ENCODE peak calls at places on chromosomes 13 and 19, in four cellular contexts. One of them, this sample, is unnamed.

GRCh38 chr19:54209748-54210494 is 9.3 kb downstream of the RPS9 start:
- DNase-seq in GM10248: no peak
- DNase-seq in smooth muscle cell of the brain vasculature: peak; percentile 94
- DNase-seq in cardiac muscle cell: peak; percentile 52
- DNase-seq in this sample: no peak

GRCh38 chr19:31335716-31336115 is 13.5 kb downstream of the TSHZ3 start:
- DNase-seq in cardiac muscle cell: no peak
- DNase-seq in GM10248: no peak
- DNase-seq in smooth muscle cell of the brain vasculature: no peak
- DNase-seq in this sample: no peak

GRCh38 chr19:53867225-53868090 is at the start of gene MYADM:
- DNase-seq in smooth muscle cell of the brain vasculature: peak; percentile 97
- DNase-seq in GM10248: peak; percentile 95
- DNase-seq in cardiac muscle cell: peak; percentile 99
- DNase-seq in this sample: peak; percentile 99

GRCh38 chr13:49690133-49690989 is 925 bp downstream of the EBPL start:
- DNase-seq in smooth muscle cell of the brain vasculature: no peak
- DNase-seq in GM10248: no peak
- DNase-seq in cardiac muscle cell: no peak
- DNase-seq in this sample: no peak

GRCh38 chr19:2699413-2700142 is 2.9 kb downstream of the GNG7 start:
- DNase-seq in GM10248: no peak
- DNase-seq in smooth muscle cell of the brain vasculature: no peak
- DNase-seq in cardiac muscle cell: no peak
- DNase-seq in this sample: no peak

GRCh38 chr13:45231722-45232121 is 30.9 kb upstream of the KCTD4 start:
- DNase-seq in cardiac muscle cell: no peak
- DNase-seq in GM10248: no peak
- DNase-seq in smooth muscle cell of the brain vasculature: no peak
- DNase-seq in this sample: no peak

GRCh38 chr19:43581467-43581866 is 5.9 kb downstream of the PINLYP start:
- DNase-seq in GM10248: no peak
- DNase-seq in smooth muscle cell of the brain vasculature: no peak
- DNase-seq in cardiac muscle cell: no peak
- DNase-seq in this sample: no peak

GRCh38 chr13:45674908-45675307 is 27.2 kb upstream of the CBY2 start:
- DNase-seq in cardiac muscle cell: peak; percentile 46
- DNase-seq in GM10248: no peak
- DNase-seq in smooth muscle cell of the brain vasculature: peak; percentile 74
- DNase-seq in this sample: no peak

GRCh38 chr13:30158774-30159445 is 148.4 kb downstream of the KATNAL1 start:
- DNase-seq in GM10248: no peak
- DNase-seq in cardiac muscle cell: no peak
- DNase-seq in smooth muscle cell of the brain vasculature: peak; percentile 56
- DNase-seq in this sample: no peak

GRCh38 chr13:28494861-28495585 is at the start of gene FLT1:
- DNase-seq in smooth muscle cell of the brain vasculature: no peak
- DNase-seq in GM10248: peak; percentile 51
- DNase-seq in cardiac muscle cell: peak; percentile 71
- DNase-seq in this sample: peak; percentile 7

GRCh38 chr13:36059366-36059765 is 71.8 kb downstream of the DCLK1 start:
- DNase-seq in cardiac muscle cell: no peak
- DNase-seq in smooth muscle cell of the brain vasculature: no peak
- DNase-seq in GM10248: no peak
- DNase-seq in this sample: no peak

GRCh38 chr13:52879950-52880650 is 31.7 kb upstream of the PCDH8 start:
- DNase-seq in smooth muscle cell of the brain vasculature: no peak
- DNase-seq in GM10248: no peak
- DNase-seq in cardiac muscle cell: no peak
- DNase-seq in this sample: no peak

GRCh38 chr19:17933414-17934129 is 757 bp downstream of the CCDC124 start:
- DNase-seq in cardiac muscle cell: no peak
- DNase-seq in GM10248: no peak
- DNase-seq in smooth muscle cell of the brain vasculature: no peak
- DNase-seq in this sample: no peak

GRCh38 chr13:77919351-77920294 is 992 bp upstream of the EDNRB start:
- DNase-seq in cardiac muscle cell: peak; percentile 69
- DNase-seq in GM10248: no peak
- DNase-seq in smooth muscle cell of the brain vasculature: no peak
- DNase-seq in this sample: no peak

GRCh38 chr13:113122571-113123225 is at the start of gene F10:
- DNase-seq in cardiac muscle cell: peak; percentile 52
- DNase-seq in GM10248: no peak
- DNase-seq in smooth muscle cell of the brain vasculature: peak; percentile 29
- DNase-seq in this sample: no peak

GRCh38 chr13:113109151-113110047 is 3.8 kb downstream of the F7 start:
- DNase-seq in cardiac muscle cell: no peak
- DNase-seq in smooth muscle cell of the brain vasculature: no peak
- DNase-seq in GM10248: no peak
- DNase-seq in this sample: no peak

GRCh38 chr19:14165986-14166385 is 29.6 kb upstream of the ASF1B start:
- DNase-seq in smooth muscle cell of the brain vasculature: no peak
- DNase-seq in GM10248: no peak
- DNase-seq in cardiac muscle cell: no peak
- DNase-seq in this sample: no peak

GRCh38 chr13:28542804-28543203 is 47.9 kb upstream of the FLT1 start:
- DNase-seq in smooth muscle cell of the brain vasculature: no peak
- DNase-seq in cardiac muscle cell: no peak
- DNase-seq in GM10248: no peak
- DNase-seq in this sample: no peak

GRCh38 chr13:26881154-26881553 is 120.6 kb upstream of the GPR12 start:
- DNase-seq in smooth muscle cell of the brain vasculature: no peak
- DNase-seq in cardiac muscle cell: no peak
- DNase-seq in GM10248: no peak
- DNase-seq in this sample: no peak

GRCh38 chr13:95288899-95289500 is 12.3 kb downstream of the ABCC4 start:
- DNase-seq in cardiac muscle cell: no peak
- DNase-seq in GM10248: no peak
- DNase-seq in smooth muscle cell of the brain vasculature: no peak
- DNase-seq in this sample: no peak

GRCh38 chr19:17555929-17556813 is 722 bp downstream of the COLGALT1 start:
- DNase-seq in cardiac muscle cell: peak; percentile 44
- DNase-seq in GM10248: peak; percentile 46
- DNase-seq in smooth muscle cell of the brain vasculature: no peak
- DNase-seq in this sample: peak; percentile 60

GRCh38 chr19:51339313-51339686 is 2.6 kb downstream of the VSIG10L start:
- DNase-seq in smooth muscle cell of the brain vasculature: no peak
- DNase-seq in GM10248: no peak
- DNase-seq in cardiac muscle cell: no peak
- DNase-seq in this sample: no peak

GRCh38 chr13:48559638-48560320 is 26.9 kb upstream of the RCBTB2 start:
- DNase-seq in GM10248: no peak
- DNase-seq in cardiac muscle cell: no peak
- DNase-seq in smooth muscle cell of the brain vasculature: no peak
- DNase-seq in this sample: no peak

This sample was measured in GM06990.